ENCODE peak calls at places on chromosomes 6 and 20, in ten cellular contexts. I, A, S, K, O, Z, P, B, G and T are unnamed samples.

GRCh38 chr6:34161857-34162515 is 16.1 kb upstream of the GRM4 start:
- ATAC-seq in B (no peak), Z (no peak), O (no peak), S (no peak), A (no peak), I (no peak), P (no peak), G (no peak), K (no peak), T (no peak)

GRCh38 chr6:13026100-13026499 is 302.2 kb downstream of the TBC1D7 start:
- ATAC-seq in K (no peak), O (no peak), I (no peak), A (no peak), B (no peak), S (no peak), P (no peak), Z (no peak), G (no peak), T (no peak)

GRCh38 chr6:138772596-138773176 is 883 bp upstream of the CCDC28A start:
- ATAC-seq in K (no peak), S (no peak), G (no peak), I (no peak), Z (peak), P (no peak), B (no peak), A (no peak), O (no peak), T (peak)

GRCh38 chr6:27882624-27883023 is 29.6 kb downstream of the OR2B2 start:
- ATAC-seq in S (no peak), B (no peak), P (no peak), A (no peak), O (no peak), Z (no peak), G (no peak), K (no peak), I (no peak), T (no peak)

GRCh38 chr6:13013681-13014550 is 297.3 kb downstream of the PHACTR1 start:
- ATAC-seq in Z (no peak), O (peak), K (no peak), B (no peak), A (no peak), S (peak), G (peak), P (peak), I (no peak), T (no peak)

GRCh38 chr20:3248993-3249347 is 10.0 kb upstream of the SLC4A11 start:
- ATAC-seq in P (peak), O (peak), G (no peak), A (peak), B (peak), K (no peak), S (no peak), I (no peak), Z (no peak), T (no peak)

GRCh38 chr20:63843222-63843621 is 12.2 kb upstream of the ZBTB46 start:
- ATAC-seq in B (no peak), K (no peak), S (no peak), G (no peak), P (no peak), I (no peak), A (no peak), Z (no peak), O (no peak), T (peak)

GRCh38 chr20:4730782-4731181 is 9.1 kb downstream of the PRND start:
- ATAC-seq in S (no peak), I (no peak), Z (no peak), G (no peak), A (no peak), P (no peak), K (no peak), B (no peak), O (no peak), T (no peak)

GRCh38 chr6:115838763-115839401 is 221.8 kb downstream of the FRK start:
- ATAC-seq in G (peak), O (peak), I (no peak), A (no peak), P (no peak), K (no peak), Z (peak), B (no peak), S (no peak), T (peak)

GRCh38 chr6:111648100-111648499 is 42.4 kb upstream of the TRAF3IP2 start:
- ATAC-seq in P (no peak), B (no peak), G (no peak), K (no peak), O (no peak), I (no peak), S (no peak), A (no peak), Z (no peak), T (no peak)

GRCh38 chr6:81864124-81864523 is 111.6 kb upstream of the TENT5A start:
- ATAC-seq in I (no peak), B (no peak), K (no peak), A (no peak), O (no peak), Z (no peak), S (no peak), G (no peak), P (no peak), T (no peak)

GRCh38 chr20:4664691-4665360 is 56.9 kb upstream of the PRND start:
- ATAC-seq in A (no peak), P (no peak), O (no peak), S (no peak), B (peak), I (no peak), Z (no peak), G (no peak), K (no peak), T (no peak)